ENCODE peak calls at places on chromosomes 7 and 10, in four cellular contexts. V is aorta, K is NCI-H2081, T is colonic mucosa. F is an unnamed sample.

GRCh38 chr10:30510184-30510931 is 76.4 kb downstream of the MAP3K8 start:
- DNase-seq in T (no peak), K (no peak), V (no peak), F (peak; percentile 67)

GRCh38 chr7:152145853-152146466 is 120.5 kb downstream of the GALNT11 start:
- DNase-seq in T (peak; percentile 35), K (peak; percentile 34), V (no peak), F (peak; percentile 81)

GRCh38 chr7:138958026-138958956 is 22.9 kb downstream of the KIAA1549 start:
- DNase-seq in K (no peak), V (no peak), T (no peak), F (no peak)

GRCh38 chr7:150923191-150923590 is 54.9 kb downstream of the KCNH2 start:
- DNase-seq in V (no peak), T (no peak), K (no peak), F (no peak)

GRCh38 chr10:63547628-63548356 is 26.6 kb downstream of the REEP3 start:
- DNase-seq in V (no peak), K (no peak), T (no peak), F (peak; percentile 40)

GRCh38 chr10:31620236-31621151 is 301.5 kb downstream of the ZEB1 start:
- DNase-seq in K (no peak), V (peak; percentile 83), T (peak; percentile 53), F (peak; percentile 64)

GRCh38 chr7:138477581-138477980 is 17.5 kb downstream of the TRIM24 start:
- DNase-seq in T (no peak), V (no peak), K (no peak), F (peak; percentile 28)

GRCh38 chr7:36692444-36692843 is 31.9 kb downstream of the AOAH start:
- DNase-seq in T (no peak), K (no peak), V (no peak), F (no peak)

GRCh38 chr10:116132716-116133420 is 140.1 kb downstream of the GFRA1 start:
- DNase-seq in K (no peak), T (no peak), V (no peak), F (no peak)

GRCh38 chr10:48511066-48511854 is 93.6 kb downstream of the ARHGAP22 start:
- DNase-seq in K (no peak), V (no peak), T (no peak), F (no peak)

GRCh38 chr10:132407846-132408278 is 10.9 kb downstream of the PWWP2B start:
- DNase-seq in T (peak; percentile 94), V (no peak), K (peak; percentile 32), F (peak; percentile 32)

GRCh38 chr7:149216402-149216801 is 21.1 kb downstream of the ZNF282 start:
- DNase-seq in T (no peak), K (no peak), V (no peak), F (no peak)

GRCh38 chr7:112898432-112899290 is 108.5 kb upstream of the TMEM168 start:
- DNase-seq in T (peak; percentile 71), K (peak; percentile 70), V (no peak), F (peak; percentile 78)

GRCh38 chr7:3649250-3649649 is 348.2 kb downstream of the SDK1 start:
- DNase-seq in K (no peak), T (no peak), V (no peak), F (no peak)

GRCh38 chr7:51054231-51054630 is 262.4 kb downstream of the COBL start:
- DNase-seq in K (no peak), T (no peak), V (no peak), F (no peak)

GRCh38 chr7:128274890-128275603 is 34.0 kb downstream of the LEP start:
- DNase-seq in K (no peak), V (no peak), T (no peak), F (no peak)

GRCh38 chr7:144090667-144091066 is 4.6 kb downstream of the OR2A12 start:
- DNase-seq in V (no peak), T (no peak), K (no peak), F (no peak)

GRCh38 chr7:1355568-1356340 is 103.5 kb downstream of the MICALL2 start:
- DNase-seq in T (peak; percentile 25), K (no peak), V (peak; percentile 59), F (no peak)

GRCh38 chr7:42832672-42833071 is 79.2 kb downstream of the C7orf25 start:
- DNase-seq in K (no peak), T (no peak), V (no peak), F (no peak)

GRCh38 chr10:116756277-116756676 is 13.9 kb upstream of the HSPA12A start:
- DNase-seq in V (peak; percentile 86), T (no peak), K (no peak), F (no peak)

GRCh38 chr10:23694446-23694920 is 255.6 kb downstream of the OTUD1 start:
- DNase-seq in K (no peak), T (no peak), V (no peak), F (peak; percentile 1)

GRCh38 chr10:57769298-57769697 is 498.4 kb downstream of the IPMK start:
- DNase-seq in K (no peak), V (no peak), T (no peak), F (no peak)

GRCh38 chr10:124744688-124745055 is 494 bp upstream of the FAM53B start:
- DNase-seq in V (no peak), T (no peak), K (no peak), F (peak; percentile 73)

GRCh38 chr7:17599733-17600685 is 301.6 kb downstream of the AHR start:
- DNase-seq in V (no peak), T (no peak), K (peak; percentile 73), F (peak; percentile 95)

GRCh38 chr7:104161244-104161643 is 46.6 kb downstream of the ORC5 start:
- DNase-seq in V (no peak), T (no peak), K (no peak), F (no peak)

GRCh38 chr7:77542399-77542798 is 5.3 kb downstream of the PTPN12 start:
- DNase-seq in K (no peak), T (no peak), V (no peak), F (no peak)

GRCh38 chr7:101884671-101885596 is 67.5 kb downstream of the CUX1 start:
- DNase-seq in K (no peak), T (no peak), V (no peak), F (no peak)